ENCODE peak calls at places on chromosomes 12 and 14, in four cellular contexts. F, R, H and B are unnamed samples.

GRCh38 chr14:105419305-105420091 is at the start of gene MTA1:
- DNase-seq in F (peak), R (peak), H (peak), B (no peak)

GRCh38 chr14:49769171-49769570 is 1.2 kb downstream of the KLHDC2 start:
- DNase-seq in F (peak), R (no peak), H (no peak), B (peak)

GRCh38 chr14:32342151-32342853 is 13.2 kb downstream of the AKAP6 start:
- DNase-seq in F (no peak), R (no peak), H (no peak), B (no peak)

GRCh38 chr12:119786539-119786938 is 90.6 kb downstream of the CIT start:
- DNase-seq in F (no peak), R (no peak), H (no peak), B (no peak)

GRCh38 chr12:120457133-120457532 is 10.9 kb downstream of the GATC start:
- DNase-seq in F (no peak), R (no peak), H (no peak), B (no peak)

GRCh38 chr14:68633131-68633991 is 159.5 kb downstream of the ZFP36L1 start:
- DNase-seq in F (peak), R (peak), H (peak), B (peak)

GRCh38 chr14:105900398-105901160 is 374.2 kb downstream of the TMEM121 start:
- DNase-seq in F (no peak), R (no peak), H (no peak), B (no peak)

GRCh38 chr12:54159140-54159539 is 29.6 kb downstream of the SMUG1 start:
- DNase-seq in F (no peak), R (no peak), H (peak), B (no peak)

GRCh38 chr12:113174461-113175384 is 10.6 kb downstream of the DDX54 start:
- DNase-seq in F (peak), R (peak), H (peak), B (peak)

GRCh38 chr14:92190768-92191167 is 69.0 kb downstream of the CPSF2 start:
- DNase-seq in F (no peak), R (no peak), H (no peak), B (no peak)

GRCh38 chr14:78022059-78022458 is 148.1 kb upstream of the NRXN3 start:
- DNase-seq in F (peak), R (peak), H (peak), B (peak)

GRCh38 chr12:100026241-100026640 is 41.5 kb upstream of the ANKS1B start:
- DNase-seq in F (no peak), R (no peak), H (no peak), B (no peak)

GRCh38 chr12:109346920-109347319 is 780 bp upstream of the MYO1H start:
- DNase-seq in F (no peak), R (no peak), H (no peak), B (no peak)

GRCh38 chr14:55354500-55354899 is 57.1 kb downstream of the ATG14 start:
- DNase-seq in F (peak), R (no peak), H (peak), B (no peak)

GRCh38 chr12:95661360-95661759 is 110.1 kb upstream of the USP44 start:
- DNase-seq in F (no peak), R (no peak), H (no peak), B (no peak)

GRCh38 chr12:108839890-108840230 is 17.5 kb downstream of the SSH1 start:
- DNase-seq in F (no peak), R (peak), H (no peak), B (no peak)

GRCh38 chr14:73877790-73878189 is 8.9 kb upstream of the ZNF410 start:
- DNase-seq in F (no peak), R (peak), H (no peak), B (no peak)

GRCh38 chr12:122533841-122534240 is 6.8 kb downstream of the KNTC1 start:
- DNase-seq in F (no peak), R (no peak), H (no peak), B (no peak)

GRCh38 chr12:57194253-57194652 is 22.3 kb upstream of the NXPH4 start:
- DNase-seq in F (no peak), R (no peak), H (no peak), B (no peak)

GRCh38 chr12:39426636-39427245 is 16.2 kb downstream of the KIF21A start:
- DNase-seq in F (peak), R (no peak), H (no peak), B (no peak)

GRCh38 chr14:34374998-34375740 is 86.9 kb downstream of the SPTSSA start:
- DNase-seq in F (no peak), R (no peak), H (no peak), B (peak)
- H3K27ac ChIP-seq in F (no peak), R (peak), H (peak), B (peak)

GRCh38 chr12:49647827-49648721 is 24.7 kb downstream of the PRPF40B start:
- DNase-seq in F (peak), R (no peak), H (no peak), B (no peak)

GRCh38 chr12:49647280-49647679 is 23.9 kb downstream of the PRPF40B start:
- DNase-seq in F (no peak), R (no peak), H (no peak), B (no peak)

GRCh38 chr12:49649892-49650291 is 26.5 kb downstream of the PRPF40B start:
- DNase-seq in F (no peak), R (no peak), H (no peak), B (no peak)

GRCh38 chr12:49649445-49649844 is 26.1 kb downstream of the PRPF40B start:
- DNase-seq in F (no peak), R (no peak), H (no peak), B (no peak)

DNA sequence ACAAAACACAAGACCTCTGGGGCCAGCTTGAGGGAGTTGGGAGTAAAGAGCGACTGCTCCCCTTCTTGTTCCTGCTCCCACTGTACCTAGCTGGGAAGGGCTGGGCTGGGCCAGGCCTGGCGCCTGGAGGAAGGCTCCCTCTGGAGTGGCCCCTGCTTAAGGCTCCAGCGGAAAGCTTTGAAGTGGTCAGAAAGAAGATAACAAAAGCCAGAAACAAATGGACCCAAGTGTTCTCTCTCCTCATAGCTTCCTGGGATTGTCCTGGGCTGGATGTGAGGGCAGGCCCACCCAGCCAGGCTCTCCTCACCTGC is 25.3 kb downstream of the PRPF40B start:
- DNase-seq in F (no peak), R (no peak), H (no peak), B (no peak)
- H3K27ac ChIP-seq in F (no peak), R (peak), H (no peak), B (no peak)

DNA sequence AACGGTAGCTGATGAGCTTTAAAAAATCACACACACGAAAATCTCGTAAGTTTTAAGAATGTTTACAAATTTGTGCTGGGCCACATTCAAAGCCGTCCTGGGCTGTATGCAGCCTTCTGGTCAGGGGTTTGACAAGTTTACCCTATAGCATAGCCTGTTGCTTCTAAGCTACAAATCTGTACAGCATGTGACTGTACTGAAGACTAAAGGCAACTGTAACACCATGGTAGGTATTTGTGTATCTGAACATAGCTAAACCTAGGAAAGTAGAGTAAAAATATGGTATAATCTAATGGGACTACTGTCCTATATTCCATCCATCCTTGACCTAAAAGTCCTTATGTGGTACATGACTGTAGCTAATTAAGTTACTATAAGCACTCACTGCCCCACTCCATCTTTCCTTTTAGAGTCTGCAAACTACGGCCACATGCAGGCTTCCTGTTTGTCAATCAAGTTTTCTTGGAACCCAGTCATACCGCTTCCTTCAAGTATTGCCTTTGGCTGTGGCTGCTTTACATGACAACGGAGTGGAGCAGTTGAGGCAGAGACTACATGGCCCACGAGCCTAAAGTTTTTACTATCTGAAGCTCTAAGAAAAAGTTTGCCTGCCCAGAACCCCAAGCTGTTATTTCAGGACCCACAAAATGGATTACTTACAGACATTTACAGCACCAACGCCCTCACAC is 18.5 kb downstream of the KRT7 start:
- DNase-seq in F (no peak), R (no peak), H (no peak), B (no peak)
- H3K27ac ChIP-seq in F (no peak), R (no peak), H (no peak), B (peak)

GRCh38 chr14:101817511-101818001 is 56.0 kb downstream of the PPP2R5C start:
- DNase-seq in F (no peak), R (no peak), H (no peak), B (no peak)

GRCh38 chr14:101820283-101820798 is 58.8 kb downstream of the PPP2R5C start:
- DNase-seq in F (no peak), R (no peak), H (no peak), B (no peak)

GRCh38 chr14:101815994-101816393 is 54.5 kb downstream of the PPP2R5C start:
- DNase-seq in F (no peak), R (no peak), H (no peak), B (no peak)

GRCh38 chr14:101821528-101821927 is 60.0 kb downstream of the PPP2R5C start:
- DNase-seq in F (no peak), R (no peak), H (no peak), B (no peak)

GRCh38 chr14:101819251-101819990 is 57.9 kb downstream of the PPP2R5C start:
- DNase-seq in F (no peak), R (no peak), H (no peak), B (no peak)
- H3K27ac ChIP-seq in F (no peak), R (peak), H (no peak), B (no peak)

GRCh38 chr12:124698211-124698997 is 131.0 kb upstream of the NCOR2 start:
- DNase-seq in F (no peak), R (no peak), H (no peak), B (no peak)
- H3K27ac ChIP-seq in F (no peak), R (peak), H (peak), B (no peak)

DNA sequence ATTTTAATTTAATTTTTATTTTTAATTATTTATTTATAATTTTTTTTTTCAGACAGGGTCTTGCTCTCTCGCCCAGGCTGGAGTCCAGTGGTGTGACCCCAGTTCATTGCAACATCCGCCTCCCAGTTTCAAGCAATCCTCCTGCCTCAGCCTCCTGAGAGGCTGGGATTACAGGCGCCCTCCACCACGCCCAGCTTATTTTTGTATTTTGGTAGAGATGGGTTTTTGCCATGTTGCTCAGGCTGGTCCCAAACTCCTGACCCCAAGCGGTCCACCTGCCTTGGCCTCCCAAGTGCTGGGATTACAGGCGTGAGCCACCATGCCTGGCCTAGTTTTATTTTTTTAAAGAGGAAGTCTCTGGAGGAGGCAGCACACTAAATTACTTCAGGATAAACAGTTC is 13.7 kb upstream of the PEBP1 start:
- DNase-seq in F (no peak), R (peak), H (no peak), B (no peak)
- H3K27ac ChIP-seq in F (no peak), R (no peak), H (no peak), B (no peak)

DNA sequence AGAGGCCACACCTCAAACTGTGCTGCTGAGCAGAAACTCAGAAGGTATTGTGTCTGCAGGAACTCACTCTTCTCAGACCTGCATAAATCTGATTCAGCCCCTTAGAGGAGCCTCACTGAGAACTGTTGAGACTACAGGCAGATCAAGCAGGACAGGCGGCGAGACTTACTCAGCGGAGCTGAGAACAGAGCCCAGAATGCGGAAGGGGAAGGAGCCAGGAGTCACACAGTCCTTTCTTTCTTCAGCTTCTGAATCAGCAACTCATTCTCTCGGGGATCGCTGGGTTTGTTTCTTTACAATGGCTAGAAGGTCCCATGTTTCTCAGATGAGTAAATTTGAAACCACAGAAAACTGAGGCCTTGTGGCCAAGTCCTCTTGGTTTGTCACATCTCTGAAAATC is 23.0 kb upstream of the EMP1 start:
- DNase-seq in F (peak), R (no peak), H (peak), B (peak)
- H3K27ac ChIP-seq in F (peak), R (peak), H (peak), B (peak)